ENCODE peak calls at places on chromosomes 11 and 22, in ten cellular contexts. D is SHP77 treated with DMSO at 0.1 percent for 48 hours; Y is AG10803; M is NCI-H1436 treated with DMSO at 0.1 percent for 48 hours; A is GM06990; G is endothelial cell; K is OCI-LY7; O is hippocampal formation; F is A549; P is stimulated activated CD4-positive, alpha-beta T cell treated with anti-CD3 and anti-CD28 coated beads, Interleukin-12 subunit alpha, Interleukin-12 subunit beta, amount 100 ng/mL, for 24 hours. X is an unnamed sample.

GRCh38 chr11:34978236-34979191 is 62.1 kb downstream of the PDHX start:
- DNase-seq in D (no peak), Y (no peak), M (no peak), A (no peak), G (no peak), K (no peak), O (no peak), F (no peak), P (no peak), X (no peak)

GRCh38 chr11:46438211-46438610 is 46.6 kb upstream of the CHRM4 start:
- DNase-seq in D (no peak), Y (no peak), M (no peak), A (no peak), G (no peak), K (no peak), O (no peak), F (no peak), P (no peak), X (no peak)

GRCh38 chr11:3159296-3160190 is 5.6 kb downstream of the OSBPL5 start:
- DNase-seq in D (no peak), Y (no peak), M (no peak), A (no peak), G (no peak), K (no peak), O (no peak), F (no peak), P (no peak), X (no peak)

GRCh38 chr11:92329137-92329536 is 104.5 kb downstream of the FAT3 start:
- DNase-seq in D (no peak), Y (no peak), M (no peak), A (no peak), G (no peak), K (no peak), O (no peak), F (no peak), P (no peak), X (no peak)

GRCh38 chr22:24845036-24845918 is 39.3 kb downstream of the SGSM1 start:
- DNase-seq in D (no peak), Y (peak; percentile 44), M (no peak), A (no peak), G (no peak), K (no peak), O (no peak), F (no peak), P (no peak), X (no peak)

GRCh38 chr22:30860176-30861105 is 108.1 kb downstream of the MORC2 start:
- DNase-seq in D (no peak), Y (no peak), M (no peak), A (no peak), G (no peak), K (no peak), O (no peak), F (no peak), P (no peak), X (no peak)

GRCh38 chr22:42065408-42066132 is 5.0 kb downstream of the NAGA start:
- DNase-seq in D (no peak), Y (no peak), M (no peak), A (no peak), G (no peak), K (no peak), O (no peak), F (no peak), P (no peak), X (no peak)

GRCh38 chr11:134740590-134741342 is 328.7 kb upstream of the B3GAT1 start:
- DNase-seq in D (no peak), Y (no peak), M (no peak), A (no peak), G (no peak), K (no peak), O (no peak), F (no peak), P (no peak), X (no peak)

GRCh38 chr11:127199306-127199801 is 198.8 kb upstream of the KIRREL3 start:
- DNase-seq in D (no peak), Y (no peak), M (no peak), A (no peak), G (no peak), K (no peak), O (no peak), F (no peak), P (no peak), X (no peak)

GRCh38 chr11:86177319-86177718 is 67.2 kb upstream of the EED start:
- DNase-seq in D (no peak), Y (no peak), M (no peak), A (no peak), G (no peak), K (no peak), O (no peak), F (no peak), P (no peak), X (no peak)

GRCh38 chr11:15278129-15278528 is 163.4 kb downstream of the INSC start:
- DNase-seq in D (no peak), Y (peak; percentile 4), M (no peak), A (no peak), G (no peak), K (no peak), O (no peak), F (no peak), P (no peak), X (no peak)

X was measured in stimulated activated naive CD4-positive, alpha-beta T cell.